ENCODE peak calls at places on chromosomes 2 and 18, in six cellular contexts. W is stimulated activated CD4-positive, alpha-beta T cell treated with anti-CD3 and anti-CD28 coated beads, Interleukin-2, amount 100 ng/mL, for 24 hours; L is NCI-H1436 treated with DMSO at 0.1 percent for 48 hours; A is astrocyte of the spinal cord; K is lower lobe of right lung; G is substantia nigra. R is an unnamed sample.

GRCh38 chr18:49441338-49441938 is 19.0 kb downstream of the DYM start:
- DNase-seq in L (no peak), A (no peak), K (no peak), G (no peak), W (no peak), R (no peak)

GRCh38 chr18:48920408-48921038 is 30.2 kb downstream of the SMAD7 start:
- DNase-seq in W (no peak), A (no peak), K (no peak), L (no peak), G (no peak), R (peak)

GRCh38 chr2:23381084-23381483 is 3.9 kb upstream of the KLHL29 start:
- DNase-seq in L (peak), K (peak), W (no peak), A (peak), G (no peak), R (no peak)

GRCh38 chr2:212294816-212295215 is 243.8 kb downstream of the ERBB4 start:
- DNase-seq in L (no peak), G (no peak), W (no peak), A (no peak), K (no peak), R (no peak)

GRCh38 chr2:8146329-8147048 is 535.4 kb upstream of the ID2 start:
- DNase-seq in L (no peak), A (no peak), K (no peak), W (no peak), G (no peak), R (no peak)

GRCh38 chr2:198006733-198007132 is 202.3 kb downstream of the PLCL1 start:
- DNase-seq in G (no peak), L (no peak), W (no peak), K (no peak), A (no peak), R (no peak)

GRCh38 chr18:34493099-34493544 is 217.0 kb upstream of the DTNA start:
- DNase-seq in W (peak), A (peak), K (peak), G (peak), L (peak), R (peak)

GRCh38 chr2:198028955-198029354 is 224.6 kb downstream of the PLCL1 start:
- DNase-seq in L (no peak), W (no peak), K (no peak), G (no peak), A (no peak), R (no peak)

GRCh38 chr18:47175895-47176575 is at the start of gene IER3IP1:
- DNase-seq in W (peak), A (peak), L (peak), G (peak), K (peak), R (peak)

GRCh38 chr18:49862656-49863385 is 49.5 kb upstream of the ACAA2 start:
- DNase-seq in A (no peak), G (no peak), L (no peak), W (no peak), K (no peak), R (no peak)

GRCh38 chr2:148990968-148991367 is 47.5 kb upstream of the LYPD6B start:
- DNase-seq in G (no peak), K (no peak), L (no peak), W (no peak), A (no peak), R (no peak)

GRCh38 chr2:129056309-129056958 is 737.8 kb upstream of the HS6ST1 start:
- DNase-seq in L (no peak), K (no peak), W (no peak), G (no peak), A (no peak), R (no peak)

GRCh38 chr2:11417946-11418585 is 47.9 kb downstream of the E2F6 start:
- DNase-seq in G (no peak), W (no peak), A (no peak), K (no peak), L (no peak), R (no peak)

GRCh38 chr2:159513745-159514144 is 102.6 kb downstream of the BAZ2B start:
- DNase-seq in W (no peak), K (no peak), G (no peak), A (no peak), L (no peak), R (no peak)

GRCh38 chr2:120878970-120879369 is 143.3 kb downstream of the GLI2 start:
- DNase-seq in G (no peak), A (no peak), L (no peak), K (peak), W (no peak), R (no peak)

GRCh38 chr2:173355132-173355865 is 627 bp downstream of the CDCA7 start:
- DNase-seq in L (no peak), W (peak), G (no peak), K (peak), A (peak), R (no peak)

GRCh38 chr18:7224198-7224597 is 6.7 kb upstream of the LRRC30 start:
- DNase-seq in G (no peak), A (no peak), W (no peak), K (no peak), L (no peak), R (no peak)

GRCh38 chr2:101625387-101625786 is 72.1 kb upstream of the MAP4K4 start:
- DNase-seq in W (no peak), K (no peak), G (no peak), L (no peak), A (no peak), R (no peak)

GRCh38 chr2:86485103-86485502 is 43.9 kb downstream of the KDM3A start:
- DNase-seq in A (no peak), G (no peak), K (no peak), W (no peak), L (no peak), R (no peak)

GRCh38 chr2:121722479-121722878 is 14.2 kb downstream of the NIFK start:
- DNase-seq in K (no peak), A (peak), L (no peak), G (no peak), W (no peak), R (no peak)

GRCh38 chr18:57780318-57781127 is 22.6 kb downstream of the ATP8B1 start:
- DNase-seq in K (no peak), W (no peak), G (no peak), L (no peak), A (peak), R (no peak)

GRCh38 chr18:56001576-56001975 is 413.6 kb upstream of the TCF4 start:
- DNase-seq in W (no peak), A (peak), K (no peak), L (no peak), G (no peak), R (no peak)

GRCh38 chr18:44579028-44579692 is 101.5 kb upstream of the SETBP1 start:
- DNase-seq in G (no peak), A (peak), K (no peak), W (peak), L (no peak), R (no peak)

GRCh38 chr2:241248289-241248688 is 59.8 kb downstream of the ANO7 start:
- DNase-seq in L (no peak), G (no peak), W (no peak), A (no peak), K (no peak), R (no peak)

GRCh38 chr2:148523315-148523714 is 121.2 kb upstream of the EPC2 start:
- DNase-seq in G (no peak), W (no peak), L (no peak), A (no peak), K (no peak), R (no peak)

GRCh38 chr2:201444676-201445441 is 6.4 kb downstream of the TRAK2 start:
- DNase-seq in A (no peak), G (no peak), W (no peak), L (no peak), K (no peak), R (no peak)

GRCh38 chr2:241858206-241859016 is at the start of gene PDCD1:
- DNase-seq in K (peak), L (no peak), G (no peak), A (no peak), W (peak), R (no peak)